ENCODE peak calls at places on chromosomes 6 and 20, in ten cellular contexts. W is hypothalamus; A is T-helper 17 cell; N is GDM1; S is PC-9; M is activated T-cell treated with anti-CD3 and anti-CD28 coated beads, Interleukin-2, amount 50 U/mL, for 4 hours; T is nephron progenitor cell; F is Caco-2; R is heart right ventricle; V is NCI-H69. C is an unnamed sample.

GRCh38 chr6:26575494-26575939 is 21.2 kb upstream of the ABT1 start:
- DNase-seq in W (no peak), A (no peak), N (no peak), S (no peak), M (no peak), T (no peak), F (no peak), R (no peak), V (peak; percentile 66), C (no peak)

GRCh38 chr6:142885182-142885867 is 59.7 kb downstream of the HIVEP2 start:
- DNase-seq in W (no peak), A (peak; percentile 40), N (no peak), S (peak; percentile 99), M (peak; percentile 39), T (peak; percentile 35), F (peak; percentile 87), R (peak; percentile 61), V (no peak), C (no peak)

GRCh38 chr6:134247271-134247833 is 70.6 kb downstream of the SGK1 start:
- DNase-seq in W (no peak), A (peak; percentile 62), N (no peak), S (no peak), M (peak; percentile 57), T (no peak), F (no peak), R (no peak), V (no peak), C (no peak)

GRCh38 chr6:7727951-7728854 is 2.3 kb downstream of the BMP6 start:
- DNase-seq in W (no peak), A (no peak), N (no peak), S (no peak), M (no peak), T (peak; percentile 57), F (no peak), R (no peak), V (peak; percentile 77), C (peak; percentile 29)

GRCh38 chr6:154202334-154202733 is 154.3 kb downstream of the IPCEF1 start:
- DNase-seq in W (no peak), A (no peak), N (no peak), S (no peak), M (no peak), T (no peak), F (no peak), R (no peak), V (no peak), C (no peak)

GRCh38 chr6:52330470-52330869 is 31.5 kb upstream of the PAQR8 start:
- DNase-seq in W (no peak), A (no peak), N (no peak), S (peak; percentile 45), M (no peak), T (no peak), F (no peak), R (no peak), V (peak; percentile 76), C (no peak)

GRCh38 chr20:44961024-44961866 is 1.0 kb upstream of the TOMM34 start:
- DNase-seq in W (no peak), A (no peak), N (no peak), S (no peak), M (no peak), T (no peak), F (peak; percentile 31), R (no peak), V (no peak), C (no peak)

GRCh38 chr6:6758915-6759654 is 170.6 kb downstream of the LY86 start:
- DNase-seq in W (no peak), A (no peak), N (peak; percentile 49), S (no peak), M (no peak), T (peak; percentile 69), F (peak; percentile 60), R (peak; percentile 87), V (peak; percentile 96), C (peak; percentile 47)

GRCh38 chr6:84166395-84166794 is 61.0 kb downstream of the CEP162 start:
- DNase-seq in W (no peak), A (no peak), N (no peak), S (no peak), M (no peak), T (no peak), F (no peak), R (no peak), V (peak; percentile 90), C (no peak)

GRCh38 chr6:168032383-168032760 is 34.9 kb downstream of the KIF25 start:
- DNase-seq in W (no peak), A (no peak), N (no peak), S (no peak), M (no peak), T (no peak), F (no peak), R (peak; percentile 27), V (no peak), C (no peak)

GRCh38 chr6:153150400-153150766 is 19.3 kb upstream of the RGS17 start:
- DNase-seq in W (no peak), A (no peak), N (no peak), S (no peak), M (no peak), T (no peak), F (no peak), R (no peak), V (no peak), C (no peak)

GRCh38 chr20:29873946-29874345 is 1383.5 kb upstream of the DEFB115 start:
- DNase-seq in W (no peak), A (no peak), N (no peak), S (no peak), M (no peak), T (peak; percentile 61), F (peak; percentile 49), R (no peak), V (peak; percentile 76), C (peak; percentile 61)

GRCh38 chr6:47076422-47077344 is 34.6 kb upstream of the ADGRF1 start:
- DNase-seq in W (no peak), A (no peak), N (no peak), S (no peak), M (no peak), T (no peak), F (no peak), R (no peak), V (peak; percentile 52), C (no peak)

GRCh38 chr6:112044196-112044595 is 9.7 kb upstream of the CCN6 start:
- DNase-seq in W (no peak), A (no peak), N (no peak), S (no peak), M (no peak), T (no peak), F (no peak), R (no peak), V (no peak), C (no peak)

GRCh38 chr6:146990284-146990683 is 213.9 kb upstream of the STXBP5 start:
- DNase-seq in W (no peak), A (no peak), N (no peak), S (no peak), M (no peak), T (no peak), F (no peak), R (no peak), V (no peak), C (no peak)

C was measured in SK-N-SH.